ENCODE peak calls at places on chromosome 17, in seven cellular contexts. F is fibroblast of lung, L is PC-3, V is keratinocyte, O is endothelial cell of umbilical vein, Q is astrocyte, U is neural progenitor cell. B is an unnamed sample.

GRCh38 chr17:66964930-66965800 is 658 bp downstream of the CACNG4 start:
- DNase-seq in F (no peak), L (peak; percentile 34), V (no peak), O (no peak), Q (no peak), U (peak; percentile 74), B (no peak)

GRCh38 chr17:57085448-57086068 is 512 bp downstream of the AKAP1 start:
- DNase-seq in F (peak; percentile 36), L (peak; percentile 62), V (no peak), O (peak; percentile 54), Q (no peak), U (peak; percentile 82), B (peak; percentile 75)

GRCh38 chr17:72296456-72296855 is 175.6 kb downstream of the SOX9 start:
- DNase-seq in F (no peak), L (peak; percentile 54), V (no peak), O (no peak), Q (no peak), U (no peak), B (peak; percentile 20)

GRCh38 chr17:82167028-82167427 is 45.6 kb downstream of the CCDC57 start:
- DNase-seq in F (no peak), L (no peak), V (no peak), O (no peak), Q (no peak), U (no peak), B (no peak)

GRCh38 chr17:59561042-59561441 is 4.4 kb upstream of the DHX40 start:
- DNase-seq in F (no peak), L (peak; percentile 61), V (no peak), O (peak; percentile 16), Q (no peak), U (peak; percentile 22), B (peak; percentile 48)

GRCh38 chr17:7883781-7884386 is 4.7 kb upstream of the CHD3 start:
- DNase-seq in F (peak; percentile 57), L (peak; percentile 18), V (no peak), O (peak; percentile 58), Q (peak; percentile 45), U (no peak), B (peak; percentile 54)

GRCh38 chr17:34580685-34581445 is 1.5 kb downstream of the TMEM132E start:
- DNase-seq in F (no peak), L (no peak), V (no peak), O (no peak), Q (no peak), U (peak; percentile 67), B (peak; percentile 25)

GRCh38 chr17:65785109-65785508 is 223.7 kb upstream of the AXIN2 start:
- DNase-seq in F (peak; percentile 99), L (peak; percentile 99), V (peak; percentile 26), O (peak; percentile 95), Q (peak; percentile 98), U (no peak), B (peak; percentile 91)

GRCh38 chr17:55496094-55496881 is 15.0 kb downstream of the SMIM36 start:
- DNase-seq in F (peak; percentile 56), L (no peak), V (no peak), O (no peak), Q (peak; percentile 49), U (no peak), B (peak; percentile 61)

GRCh38 chr17:61389670-61390478 is 9.8 kb upstream of the TBX2 start:
- DNase-seq in F (no peak), L (peak; percentile 69), V (no peak), O (peak; percentile 39), Q (no peak), U (peak; percentile 83), B (peak; percentile 59)

GRCh38 chr17:6195123-6195522 is 124.9 kb downstream of the WSCD1 start:
- DNase-seq in F (no peak), L (no peak), V (no peak), O (peak; percentile 89), Q (no peak), U (no peak), B (no peak)

GRCh38 chr17:21676281-21677111 is 15.8 kb upstream of the KCNJ18 start:
- DNase-seq in F (no peak), L (no peak), V (no peak), O (no peak), Q (no peak), U (no peak), B (no peak)

GRCh38 chr17:2192367-2193028 is 111.1 kb downstream of the SMG6 start:
- DNase-seq in F (peak; percentile 100), L (peak; percentile 88), V (peak; percentile 82), O (peak; percentile 98), Q (peak; percentile 100), U (no peak), B (peak; percentile 93)

GRCh38 chr17:36529121-36529520 is 5.5 kb downstream of the MYO19 start:
- DNase-seq in F (peak; percentile 58), L (peak; percentile 65), V (no peak), O (peak; percentile 29), Q (peak; percentile 46), U (no peak), B (peak; percentile 85)
- H2AFZ ChIP-seq in F (no peak overlapping the region), L (no peak overlapping the region), V (no peak overlapping the region), O (no peak overlapping the region), Q (no peak overlapping the region), U (no peak overlapping the region), B (no peak overlapping the region)

GRCh38 chr17:79791354-79792123 is 5.3 kb downstream of the CBX8 start:
- DNase-seq in F (no peak), L (no peak), V (no peak), O (no peak), Q (no peak), U (peak; percentile 81), B (no peak)
- TF ChIP-seq EZH2 in F (peak; percentile 86), L (no peak), V (peak; percentile 92), O (peak; percentile 99), Q (peak; percentile 47), U (peak; percentile 95), B (peak; percentile 95)

DNA sequence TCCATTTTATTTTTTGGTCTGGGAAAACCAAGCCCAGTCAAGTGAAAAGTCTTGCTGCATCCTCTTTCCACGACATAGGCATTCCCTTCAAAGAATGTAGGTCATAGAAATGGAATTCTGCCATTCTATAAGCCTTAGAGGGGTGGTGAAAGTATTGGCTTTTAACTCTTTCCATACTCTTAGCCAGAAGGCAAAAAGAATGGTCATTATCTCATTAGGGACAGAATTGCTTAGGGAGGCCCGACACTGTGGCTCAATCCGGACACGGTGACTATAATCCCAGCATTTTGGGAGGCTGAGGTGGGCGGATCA is 7.9 kb upstream of the MSL1 start:
- DNase-seq in F (peak; percentile 68), L (no peak), V (no peak), O (no peak), Q (peak; percentile 58), U (no peak), B (peak; percentile 72)
- H3K9ac ChIP-seq in F (no peak overlapping the region), L (peak overlapping the region; percentile 95), V (peak overlapping the region; percentile 85), O (no peak overlapping the region), Q (peak overlapping the region; percentile 79), U (no peak overlapping the region), B (peak overlapping the region; percentile 85)

DNA sequence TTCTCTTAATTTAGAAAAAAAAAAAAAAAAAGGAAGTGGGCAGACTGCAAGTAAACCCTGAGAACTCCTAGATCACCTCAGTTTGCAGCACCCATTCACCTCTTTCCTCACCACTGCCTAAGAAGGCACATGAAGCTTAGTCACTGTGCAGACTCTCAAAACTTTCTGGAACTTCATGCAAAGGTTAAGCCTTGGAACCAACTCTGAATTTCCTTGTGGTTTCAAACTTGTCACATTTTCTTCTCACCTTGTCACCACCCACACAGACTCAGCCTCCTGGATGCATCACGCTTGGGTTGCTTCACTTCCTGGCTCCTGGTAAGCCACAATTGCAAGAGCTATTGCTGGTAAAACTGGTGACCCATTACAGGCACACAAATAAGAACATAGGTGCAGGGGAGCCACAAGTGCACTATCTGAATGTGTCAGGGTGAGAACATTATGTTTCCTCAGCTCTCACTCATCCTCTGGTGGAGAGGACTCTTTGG is 15.0 kb upstream of the CPD start:
- DNase-seq in F (peak; percentile 81), L (peak; percentile 83), V (peak; percentile 78), O (no peak), Q (peak; percentile 79), U (no peak), B (peak; percentile 94)
- H2AFZ ChIP-seq in F (no peak overlapping the region), L (no peak overlapping the region), V (no peak overlapping the region), O (no peak overlapping the region), Q (no peak overlapping the region), U (no peak overlapping the region), B (no peak overlapping the region)

GRCh38 chr17:80478487-80479245 is 2.3 kb upstream of the NPTX1 start:
- DNase-seq in F (no peak), L (no peak), V (no peak), O (no peak), Q (no peak), U (peak; percentile 53), B (peak; percentile 30)
- TF ChIP-seq EZH2 in F (peak; percentile 10), L (no peak), V (peak; percentile 85), O (peak; percentile 71), Q (peak; percentile 99), U (peak; percentile 83), B (no peak)

GRCh38 chr17:45639297-45639849 is 144.7 kb upstream of the CRHR1 start:
- DNase-seq in F (no peak), L (no peak), V (no peak), O (no peak), Q (no peak), U (no peak), B (peak; percentile 83)
- H3K9ac ChIP-seq in F (no peak overlapping the region), L (no peak overlapping the region), V (no peak overlapping the region), O (no peak overlapping the region), Q (no peak overlapping the region), U (no peak overlapping the region), B (no peak overlapping the region)